ENCODE peak calls at places on chromosomes 16 and 17, in seven cellular contexts. One of them, this sample, is unnamed.

GRCh38 chr17:50708050-50709000 is 611 bp upstream of the ANKRD40 start:
- DNase-seq in lower lobe of right lung: no peak
- DNase-seq in keratinocyte: no peak
- DNase-seq in brain microvascular endothelial cell: no peak
- DNase-seq in lung: no peak
- DNase-seq in A549: peak
- DNase-seq in H9: no peak
- DNase-seq in this sample: no peak

GRCh38 chr17:67569873-67570272 is 147.9 kb upstream of the NOL11 start:
- DNase-seq in lower lobe of right lung: no peak
- DNase-seq in keratinocyte: no peak
- DNase-seq in brain microvascular endothelial cell: no peak
- DNase-seq in lung: no peak
- DNase-seq in A549: no peak
- DNase-seq in H9: peak
- DNase-seq in this sample: no peak

GRCh38 chr16:88606146-88606757 is 32.1 kb upstream of the IL17C start:
- DNase-seq in lower lobe of right lung: no peak
- DNase-seq in keratinocyte: no peak
- DNase-seq in brain microvascular endothelial cell: no peak
- DNase-seq in lung: no peak
- DNase-seq in A549: no peak
- DNase-seq in H9: no peak
- DNase-seq in this sample: no peak

GRCh38 chr17:80970044-80970761 is 21.4 kb upstream of the CHMP6 start:
- DNase-seq in lower lobe of right lung: peak
- DNase-seq in keratinocyte: no peak
- DNase-seq in brain microvascular endothelial cell: no peak
- DNase-seq in lung: no peak
- DNase-seq in A549: peak
- DNase-seq in H9: peak
- DNase-seq in this sample: no peak

GRCh38 chr17:59193463-59193862 is 16.4 kb upstream of the SMG8 start:
- DNase-seq in lower lobe of right lung: no peak
- DNase-seq in keratinocyte: no peak
- DNase-seq in brain microvascular endothelial cell: no peak
- DNase-seq in lung: no peak
- DNase-seq in A549: no peak
- DNase-seq in H9: no peak
- DNase-seq in this sample: no peak

GRCh38 chr17:17787568-17787967 is 49.2 kb downstream of the SREBF1 start:
- DNase-seq in lower lobe of right lung: no peak
- DNase-seq in keratinocyte: no peak
- DNase-seq in brain microvascular endothelial cell: no peak
- DNase-seq in lung: no peak
- DNase-seq in A549: no peak
- DNase-seq in H9: no peak
- DNase-seq in this sample: no peak

GRCh38 chr17:9235346-9235745 is 214.0 kb downstream of the NTN1 start:
- DNase-seq in lower lobe of right lung: no peak
- DNase-seq in keratinocyte: no peak
- DNase-seq in brain microvascular endothelial cell: no peak
- DNase-seq in lung: no peak
- DNase-seq in A549: no peak
- DNase-seq in H9: no peak
- DNase-seq in this sample: no peak

GRCh38 chr17:59837362-59838195 is 55.2 kb downstream of the TUBD1 start:
- DNase-seq in lower lobe of right lung: no peak
- DNase-seq in keratinocyte: peak
- DNase-seq in brain microvascular endothelial cell: peak
- DNase-seq in lung: peak
- DNase-seq in A549: peak
- DNase-seq in H9: peak
- DNase-seq in this sample: peak

GRCh38 chr17:7393613-7394451 is 493 bp downstream of the PLSCR3 start:
- DNase-seq in lower lobe of right lung: no peak
- DNase-seq in keratinocyte: no peak
- DNase-seq in brain microvascular endothelial cell: no peak
- DNase-seq in lung: no peak
- DNase-seq in A549: no peak
- DNase-seq in H9: peak
- DNase-seq in this sample: no peak

GRCh38 chr16:11134722-11135121 is 121.3 kb downstream of the SOCS1 start:
- DNase-seq in lower lobe of right lung: no peak
- DNase-seq in keratinocyte: no peak
- DNase-seq in brain microvascular endothelial cell: no peak
- DNase-seq in lung: no peak
- DNase-seq in A549: no peak
- DNase-seq in H9: no peak
- DNase-seq in this sample: no peak

GRCh38 chr16:67862623-67863583 is 9.9 kb upstream of the EDC4 start:
- DNase-seq in lower lobe of right lung: no peak
- DNase-seq in keratinocyte: no peak
- DNase-seq in brain microvascular endothelial cell: peak
- DNase-seq in lung: no peak
- DNase-seq in A549: no peak
- DNase-seq in H9: no peak
- DNase-seq in this sample: no peak

GRCh38 chr17:41972571-41973411 is 6.2 kb downstream of the CNP start:
- DNase-seq in lower lobe of right lung: peak
- DNase-seq in keratinocyte: no peak
- DNase-seq in brain microvascular endothelial cell: peak
- DNase-seq in lung: no peak
- DNase-seq in A549: no peak
- DNase-seq in H9: no peak
- DNase-seq in this sample: peak

GRCh38 chr16:20903116-20903888 is 2.7 kb downstream of the LYRM1 start:
- DNase-seq in lower lobe of right lung: no peak
- DNase-seq in keratinocyte: no peak
- DNase-seq in brain microvascular endothelial cell: no peak
- DNase-seq in lung: no peak
- DNase-seq in A549: no peak
- DNase-seq in H9: no peak
- DNase-seq in this sample: no peak

GRCh38 chr17:63029520-63029919 is 63.5 kb downstream of the TANC2 start:
- DNase-seq in lower lobe of right lung: no peak
- DNase-seq in keratinocyte: no peak
- DNase-seq in brain microvascular endothelial cell: peak
- DNase-seq in lung: no peak
- DNase-seq in A549: peak
- DNase-seq in H9: no peak
- DNase-seq in this sample: no peak

GRCh38 chr17:6753006-6753445 is 2.8 kb upstream of the XAF1 start:
- DNase-seq in lower lobe of right lung: peak
- DNase-seq in keratinocyte: no peak
- DNase-seq in brain microvascular endothelial cell: peak
- DNase-seq in lung: peak
- DNase-seq in A549: no peak
- DNase-seq in H9: peak
- DNase-seq in this sample: no peak

GRCh38 chr16:2808181-2808580 is 8.9 kb upstream of the PRSS21 start:
- DNase-seq in lower lobe of right lung: peak
- DNase-seq in keratinocyte: no peak
- DNase-seq in brain microvascular endothelial cell: no peak
- DNase-seq in lung: no peak
- DNase-seq in A549: no peak
- DNase-seq in H9: no peak
- DNase-seq in this sample: no peak

GRCh38 chr17:62827722-62828498 is 19.8 kb upstream of the MARCHF10 start:
- DNase-seq in lower lobe of right lung: no peak
- DNase-seq in keratinocyte: no peak
- DNase-seq in brain microvascular endothelial cell: peak
- DNase-seq in lung: no peak
- DNase-seq in A549: no peak
- DNase-seq in H9: no peak
- DNase-seq in this sample: no peak

GRCh38 chr17:4483012-4483840 is 15.5 kb upstream of the SPNS2 start:
- DNase-seq in lower lobe of right lung: peak
- DNase-seq in keratinocyte: no peak
- DNase-seq in brain microvascular endothelial cell: no peak
- DNase-seq in lung: peak
- DNase-seq in A549: peak
- DNase-seq in H9: no peak
- DNase-seq in this sample: peak

GRCh38 chr16:88076211-88076931 is 125.1 kb downstream of the BANP start:
- DNase-seq in lower lobe of right lung: peak
- DNase-seq in keratinocyte: no peak
- DNase-seq in brain microvascular endothelial cell: no peak
- DNase-seq in lung: no peak
- DNase-seq in A549: no peak
- DNase-seq in H9: no peak
- DNase-seq in this sample: no peak

GRCh38 chr17:31843382-31843780 is 15.7 kb downstream of the COPRS start:
- DNase-seq in lower lobe of right lung: no peak
- DNase-seq in keratinocyte: no peak
- DNase-seq in brain microvascular endothelial cell: peak
- DNase-seq in lung: no peak
- DNase-seq in A549: no peak
- DNase-seq in H9: no peak
- DNase-seq in this sample: no peak
- H3K27ac ChIP-seq in lower lobe of right lung: peak
- H3K27ac ChIP-seq in keratinocyte: no peak
- H3K27ac ChIP-seq in brain microvascular endothelial cell: no peak
- H3K27ac ChIP-seq in lung: no peak
- H3K27ac ChIP-seq in A549: no peak
- H3K27ac ChIP-seq in H9: no peak
- H3K27ac ChIP-seq in this sample: no peak

GRCh38 chr17:28541439-28541838 is 11.0 kb downstream of the UNC119 start:
- DNase-seq in lower lobe of right lung: no peak
- DNase-seq in keratinocyte: no peak
- DNase-seq in brain microvascular endothelial cell: no peak
- DNase-seq in lung: no peak
- DNase-seq in A549: no peak
- DNase-seq in H9: no peak
- DNase-seq in this sample: no peak
- H3K27ac ChIP-seq in lower lobe of right lung: no peak
- H3K27ac ChIP-seq in keratinocyte: no peak
- H3K27ac ChIP-seq in brain microvascular endothelial cell: no peak
- H3K27ac ChIP-seq in lung: no peak
- H3K27ac ChIP-seq in A549: no peak
- H3K27ac ChIP-seq in H9: no peak
- H3K27ac ChIP-seq in this sample: no peak

GRCh38 chr16:12415072-12415471 is 388.6 kb downstream of the CPPED1 start:
- DNase-seq in lower lobe of right lung: no peak
- DNase-seq in keratinocyte: no peak
- DNase-seq in brain microvascular endothelial cell: no peak
- DNase-seq in lung: no peak
- DNase-seq in A549: no peak
- DNase-seq in H9: no peak
- DNase-seq in this sample: no peak

GRCh38 chr16:12412252-12412651 is 391.4 kb downstream of the CPPED1 start:
- DNase-seq in lower lobe of right lung: no peak
- DNase-seq in keratinocyte: no peak
- DNase-seq in brain microvascular endothelial cell: no peak
- DNase-seq in lung: no peak
- DNase-seq in A549: no peak
- DNase-seq in H9: no peak
- DNase-seq in this sample: no peak

GRCh38 chr16:12412890-12413289 is 390.8 kb downstream of the CPPED1 start:
- DNase-seq in lower lobe of right lung: no peak
- DNase-seq in keratinocyte: no peak
- DNase-seq in brain microvascular endothelial cell: no peak
- DNase-seq in lung: no peak
- DNase-seq in A549: no peak
- DNase-seq in H9: no peak
- DNase-seq in this sample: no peak

GRCh38 chr16:12411521-12411920 is 392.2 kb downstream of the CPPED1 start:
- DNase-seq in lower lobe of right lung: no peak
- DNase-seq in keratinocyte: no peak
- DNase-seq in brain microvascular endothelial cell: no peak
- DNase-seq in lung: no peak
- DNase-seq in A549: no peak
- DNase-seq in H9: no peak
- DNase-seq in this sample: no peak

GRCh38 chr16:12413393-12413792 is 390.3 kb downstream of the CPPED1 start:
- DNase-seq in lower lobe of right lung: no peak
- DNase-seq in keratinocyte: no peak
- DNase-seq in brain microvascular endothelial cell: no peak
- DNase-seq in lung: no peak
- DNase-seq in A549: no peak
- DNase-seq in H9: no peak
- DNase-seq in this sample: no peak
- H3K27ac ChIP-seq in lower lobe of right lung: no peak
- H3K27ac ChIP-seq in keratinocyte: no peak
- H3K27ac ChIP-seq in brain microvascular endothelial cell: no peak
- H3K27ac ChIP-seq in lung: no peak
- H3K27ac ChIP-seq in A549: no peak
- H3K27ac ChIP-seq in H9: no peak
- H3K27ac ChIP-seq in this sample: no peak

GRCh38 chr17:44599298-44600175 is 42.3 kb downstream of the FZD2 start:
- DNase-seq in lower lobe of right lung: no peak
- DNase-seq in keratinocyte: no peak
- DNase-seq in brain microvascular endothelial cell: peak
- DNase-seq in lung: peak
- DNase-seq in A549: peak
- DNase-seq in H9: peak
- DNase-seq in this sample: no peak
- H3K27ac ChIP-seq in lower lobe of right lung: peak
- H3K27ac ChIP-seq in keratinocyte: no peak
- H3K27ac ChIP-seq in brain microvascular endothelial cell: peak
- H3K27ac ChIP-seq in lung: no peak
- H3K27ac ChIP-seq in A549: peak
- H3K27ac ChIP-seq in H9: no peak
- H3K27ac ChIP-seq in this sample: no peak

GRCh38 chr16:69890114-69890890 is 60.8 kb upstream of the CLEC18A start:
- DNase-seq in lower lobe of right lung: no peak
- DNase-seq in keratinocyte: no peak
- DNase-seq in brain microvascular endothelial cell: no peak
- DNase-seq in lung: no peak
- DNase-seq in A549: no peak
- DNase-seq in H9: peak
- DNase-seq in this sample: no peak
- H3K27ac ChIP-seq in lower lobe of right lung: peak
- H3K27ac ChIP-seq in keratinocyte: no peak
- H3K27ac ChIP-seq in brain microvascular endothelial cell: no peak
- H3K27ac ChIP-seq in lung: peak
- H3K27ac ChIP-seq in A549: no peak
- H3K27ac ChIP-seq in H9: peak
- H3K27ac ChIP-seq in this sample: peak